ENCODE peak calls at places on chromosomes 5 and 9, in four cellular contexts. H, M, W and S are unnamed samples.

GRCh38 chr5:138503487-138504270 is 38.4 kb downstream of the EGR1 start:
- DNase-seq in H (no peak), M (no peak), W (no peak), S (no peak)

GRCh38 chr9:129601082-129601674 is 19.7 kb downstream of the C9orf50 start:
- DNase-seq in H (no peak), M (no peak), W (no peak), S (no peak)

GRCh38 chr9:135002336-135002735 is 84.6 kb upstream of the FCN1 start:
- DNase-seq in H (no peak), M (no peak), W (peak), S (no peak)

GRCh38 chr9:136258299-136258625 is 12.7 kb upstream of the QSOX2 start:
- DNase-seq in H (no peak), M (no peak), W (no peak), S (no peak)

GRCh38 chr5:173324115-173325001 is 3.9 kb downstream of the STC2 start:
- DNase-seq in H (peak), M (peak), W (peak), S (no peak)

GRCh38 chr5:1526151-1526631 is 2.4 kb upstream of the LPCAT1 start:
- DNase-seq in H (peak), M (peak), W (peak), S (peak)

GRCh38 chr5:59107692-59108091 is 524.8 kb downstream of the RAB3C start:
- DNase-seq in H (no peak), M (no peak), W (no peak), S (no peak)

GRCh38 chr5:176406436-176407052 is 9.8 kb downstream of the CLTB start:
- DNase-seq in H (no peak), M (no peak), W (peak), S (no peak)

GRCh38 chr5:29263836-29264235 is 1929.7 kb upstream of the CDH6 start:
- DNase-seq in H (no peak), M (no peak), W (no peak), S (no peak)

GRCh38 chr9:91917436-91917835 is 32.6 kb downstream of the ROR2 start:
- DNase-seq in H (no peak), M (no peak), W (no peak), S (no peak)

GRCh38 chr5:111747336-111747735 is 9.7 kb downstream of the NREP start:
- DNase-seq in H (no peak), M (no peak), W (no peak), S (no peak)

GRCh38 chr9:97934321-97935115 is 3.5 kb downstream of the HEMGN start:
- DNase-seq in H (no peak), M (no peak), W (peak), S (no peak)

GRCh38 chr9:110835404-110835803 is 166.8 kb downstream of the MUSK start:
- DNase-seq in H (no peak), M (no peak), W (no peak), S (no peak)

GRCh38 chr9:4927701-4928100 is 57.4 kb upstream of the JAK2 start:
- DNase-seq in H (no peak), M (no peak), W (no peak), S (no peak)

GRCh38 chr5:62341783-62342475 is 35.9 kb downstream of the KIF2A start:
- DNase-seq in H (no peak), M (no peak), W (no peak), S (no peak)

GRCh38 chr5:95631991-95632675 is 12.2 kb downstream of the GPR150 start:
- DNase-seq in H (no peak), M (no peak), W (no peak), S (peak)

GRCh38 chr5:108061941-108062340 is 320.0 kb downstream of the FBXL17 start:
- DNase-seq in H (no peak), M (no peak), W (no peak), S (no peak)

GRCh38 chr5:10505517-10506095 is 58.3 kb upstream of the ANKRD33B start:
- DNase-seq in H (no peak), M (no peak), W (peak), S (no peak)

GRCh38 chr5:149268928-149269557 is 2.6 kb upstream of the AFAP1L1 start:
- DNase-seq in H (no peak), M (no peak), W (no peak), S (no peak)

GRCh38 chr9:86322973-86323644 is 31.1 kb downstream of the TUT7 start:
- DNase-seq in H (no peak), M (no peak), W (no peak), S (no peak)

GRCh38 chr5:78566747-78567449 is 81.7 kb downstream of the LHFPL2 start:
- DNase-seq in H (no peak), M (no peak), W (no peak), S (no peak)

GRCh38 chr9:82590845-82591244 is 472.1 kb downstream of the RASEF start:
- DNase-seq in H (no peak), M (no peak), W (no peak), S (no peak)

GRCh38 chr5:57696906-57697590 is 214.4 kb upstream of the ACTBL2 start:
- DNase-seq in H (no peak), M (no peak), W (no peak), S (no peak)

GRCh38 chr9:21432640-21433425 is 7.4 kb upstream of the IFNA1 start:
- DNase-seq in H (no peak), M (no peak), W (no peak), S (no peak)

GRCh38 chr9:21440139-21440538 is at the start of gene IFNA1:
- DNase-seq in H (no peak), M (no peak), W (no peak), S (no peak)

DNA sequence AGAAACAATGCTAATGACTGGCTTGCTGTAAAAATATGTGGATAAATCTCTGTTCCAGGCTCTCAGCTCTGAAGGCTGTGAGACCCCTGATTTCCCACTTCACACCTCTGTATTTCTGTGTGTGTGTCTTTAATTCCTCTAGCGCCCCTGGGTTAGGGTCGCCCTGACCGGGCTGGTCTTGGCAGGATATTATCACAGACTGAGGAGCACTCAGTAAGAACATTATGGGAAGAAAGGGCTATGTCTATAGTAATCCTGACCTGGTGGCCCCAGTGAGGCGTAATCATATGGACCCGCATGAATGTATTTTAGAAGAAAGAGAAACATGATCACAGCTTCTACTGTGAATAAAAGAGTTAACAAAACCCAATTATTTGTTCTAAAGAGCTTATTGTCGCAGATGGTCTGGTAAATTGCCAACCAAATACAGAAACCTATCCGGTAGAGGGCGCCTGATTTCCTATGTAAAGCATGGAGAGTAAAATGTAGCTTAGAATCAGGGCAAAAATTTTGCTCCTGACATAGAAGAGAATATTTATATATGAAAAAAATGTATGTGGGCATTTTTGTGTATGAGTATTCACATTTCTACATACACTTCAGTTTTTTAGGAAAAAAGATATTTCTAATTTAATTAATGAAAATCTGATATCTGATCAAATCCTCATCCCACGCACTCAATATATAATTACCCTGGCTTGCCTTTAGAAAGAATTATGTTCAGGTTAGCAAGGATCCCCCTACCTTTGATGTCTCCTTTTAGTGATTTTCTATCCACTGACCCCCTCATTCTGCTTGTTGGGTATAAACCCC is 5.8 kb upstream of the IFNA1 start:
- DNase-seq in H (no peak), M (peak), W (no peak), S (no peak)
- TF ChIP-seq CTCF in H (peak), M (peak), W (peak), S (peak)

DNA sequence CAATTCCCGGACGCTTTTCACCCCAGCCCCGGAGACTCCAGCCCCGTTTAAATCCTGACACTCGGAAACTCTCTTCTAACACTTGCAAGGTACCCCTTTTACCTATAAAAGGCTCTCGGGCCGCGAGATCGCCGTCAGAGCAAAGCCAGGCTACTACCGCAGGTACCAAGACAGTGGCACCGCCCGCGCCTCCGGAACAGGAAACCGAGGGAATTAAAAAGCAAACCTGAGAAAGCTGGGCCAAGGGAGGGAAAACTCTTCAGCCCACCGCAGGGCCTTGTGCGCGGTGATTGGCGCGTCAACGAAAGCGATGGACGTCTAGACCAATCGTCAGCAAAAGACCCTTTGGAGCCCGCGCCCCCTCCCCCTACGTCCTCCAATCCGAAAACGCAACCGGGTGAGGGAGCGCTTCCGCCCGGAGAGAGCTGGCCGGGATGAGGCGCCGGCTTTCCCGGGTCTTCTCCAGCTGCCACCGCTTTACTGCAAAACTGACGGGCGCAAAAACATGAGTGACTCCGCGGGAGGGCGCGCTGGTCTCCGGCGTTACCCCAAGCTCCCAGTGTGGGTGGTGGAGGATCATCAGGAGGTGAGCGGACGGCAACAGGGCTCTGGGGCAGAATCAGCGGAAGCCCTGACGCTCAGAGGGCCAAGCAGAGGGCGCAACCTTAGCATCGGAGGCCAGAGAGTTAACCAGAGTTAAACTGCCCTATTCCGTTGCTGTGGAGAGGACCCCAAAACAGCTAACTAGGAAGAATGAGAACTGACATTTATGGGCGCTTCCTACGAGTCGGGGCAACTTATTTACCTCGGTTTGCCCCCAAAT is at the start of the genes C5orf22 and DROSHA:
- DNase-seq in H (peak), M (peak), W (peak), S (peak)
- TF ChIP-seq CTCF in H (no peak), M (no peak), W (no peak), S (no peak)

DNA sequence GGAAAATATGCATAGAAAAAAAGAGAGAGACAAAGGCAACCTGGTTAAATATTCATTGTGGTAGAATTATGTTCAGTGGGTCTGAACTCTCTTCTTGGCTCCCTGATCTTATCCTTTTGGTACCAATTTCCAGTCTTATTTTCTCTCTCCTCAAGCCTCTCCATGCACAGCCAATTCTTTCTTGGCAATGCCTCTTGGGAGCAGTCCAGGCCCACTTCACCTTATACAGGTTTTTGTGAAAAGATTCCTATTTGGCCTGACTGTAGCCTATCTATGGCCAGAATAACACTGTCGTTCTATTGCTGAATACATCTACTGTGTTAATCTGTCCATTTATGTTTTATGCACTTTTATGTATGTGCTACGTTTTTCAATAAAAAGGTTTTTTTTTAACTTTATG is 2.7 kb downstream of the ELOVL7 start:
- DNase-seq in H (no peak), M (no peak), W (no peak), S (no peak)
- TF ChIP-seq CTCF in H (no peak), M (no peak), W (no peak), S (no peak)

DNA sequence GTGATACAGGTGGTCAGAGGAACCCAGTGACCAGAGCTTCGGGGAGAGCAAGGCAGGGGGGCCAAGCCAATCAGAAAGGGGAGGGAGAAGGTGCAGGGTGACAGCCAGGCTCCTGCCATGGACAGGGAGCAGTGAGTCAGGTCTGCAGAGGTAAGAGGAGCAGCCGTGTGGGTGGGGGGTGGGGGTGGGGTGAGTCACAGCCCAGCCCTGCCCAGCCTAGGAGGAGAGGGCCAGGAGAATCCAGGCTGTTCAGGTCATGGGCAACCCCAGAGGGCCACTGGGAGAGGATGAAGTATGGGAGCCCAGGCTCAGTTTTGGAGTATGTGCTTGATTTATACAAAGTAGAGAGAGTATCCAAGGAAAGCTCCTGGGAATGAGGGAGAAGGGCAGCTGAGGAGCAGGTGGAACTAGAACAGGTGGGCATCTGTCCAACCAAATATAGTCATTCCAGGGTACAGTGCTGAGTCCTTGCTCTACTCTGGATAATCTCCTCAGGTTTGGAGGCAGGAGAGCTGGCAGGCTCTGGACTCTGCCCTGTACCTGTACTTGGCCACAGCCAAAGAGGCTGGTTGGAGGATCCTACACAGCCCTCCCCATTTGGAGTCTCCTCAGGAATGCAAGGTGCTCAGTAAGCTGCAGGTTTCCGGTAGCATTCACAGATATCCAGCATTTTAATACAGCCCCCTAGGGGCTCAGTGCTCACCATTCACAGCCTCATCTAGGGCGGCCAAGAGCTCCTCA is 1.6 kb downstream of the HBEGF start:
- DNase-seq in H (no peak), M (no peak), W (peak), S (no peak)
- TF ChIP-seq CTCF in H (no peak), M (no peak), W (no peak), S (no peak)

DNA sequence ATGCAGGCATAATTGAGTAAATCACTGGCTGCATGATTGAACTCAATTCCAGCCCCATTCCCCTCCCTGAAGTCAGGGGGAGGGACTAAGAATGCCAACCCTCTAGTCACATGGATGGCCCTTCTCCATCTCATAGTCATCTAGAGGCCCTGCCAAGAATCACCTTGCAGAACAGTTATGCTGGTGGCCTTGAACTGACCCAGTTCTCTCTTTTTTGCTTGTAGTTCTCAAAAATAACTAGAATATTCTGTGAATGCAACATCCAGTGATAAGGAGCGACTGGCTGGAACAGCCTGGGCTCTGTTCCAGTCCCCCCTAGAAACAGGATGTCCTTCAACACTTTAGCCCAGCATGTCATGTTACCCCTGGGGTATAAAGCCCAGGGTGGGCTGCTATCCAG is 31.7 kb downstream of the SLC35A4 start:
- DNase-seq in H (no peak), M (no peak), W (no peak), S (no peak)
- TF ChIP-seq CTCF in H (no peak), M (no peak), W (no peak), S (no peak)

DNA sequence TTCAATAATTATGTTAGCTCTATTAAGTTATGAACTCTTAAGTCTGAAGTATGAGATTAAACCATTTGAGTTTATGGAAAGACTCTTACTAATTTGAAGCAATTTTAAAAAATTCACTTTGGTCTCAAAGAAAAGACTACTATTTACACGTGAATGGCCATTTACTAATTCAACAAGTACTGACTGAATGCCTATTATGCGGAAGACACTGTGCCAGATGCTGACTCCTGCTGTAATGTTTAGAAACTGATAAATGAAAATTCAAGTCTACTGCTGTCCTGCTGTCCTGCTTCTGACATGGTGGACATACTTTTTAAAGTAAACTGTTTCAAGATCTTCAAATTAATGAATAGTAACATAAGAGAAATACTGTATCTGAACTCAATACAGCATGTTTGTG is 116.2 kb downstream of the MPDZ start:
- DNase-seq in H (no peak), M (no peak), W (no peak), S (no peak)
- TF ChIP-seq CTCF in H (no peak), M (no peak), W (no peak), S (no peak)

GRCh38 chr5:113253037-113253436 is 181.8 kb downstream of the TSSK1B start:
- DNase-seq in H (no peak), M (no peak), W (no peak), S (no peak)

GRCh38 chr5:113249216-113249615 is 185.6 kb downstream of the TSSK1B start:
- DNase-seq in H (no peak), M (no peak), W (no peak), S (no peak)

GRCh38 chr5:113246371-113246870 is 188.4 kb downstream of the TSSK1B start:
- DNase-seq in H (no peak), M (no peak), W (no peak), S (no peak)

GRCh38 chr5:113252066-113252465 is 182.7 kb downstream of the TSSK1B start:
- DNase-seq in H (no peak), M (no peak), W (no peak), S (no peak)

DNA sequence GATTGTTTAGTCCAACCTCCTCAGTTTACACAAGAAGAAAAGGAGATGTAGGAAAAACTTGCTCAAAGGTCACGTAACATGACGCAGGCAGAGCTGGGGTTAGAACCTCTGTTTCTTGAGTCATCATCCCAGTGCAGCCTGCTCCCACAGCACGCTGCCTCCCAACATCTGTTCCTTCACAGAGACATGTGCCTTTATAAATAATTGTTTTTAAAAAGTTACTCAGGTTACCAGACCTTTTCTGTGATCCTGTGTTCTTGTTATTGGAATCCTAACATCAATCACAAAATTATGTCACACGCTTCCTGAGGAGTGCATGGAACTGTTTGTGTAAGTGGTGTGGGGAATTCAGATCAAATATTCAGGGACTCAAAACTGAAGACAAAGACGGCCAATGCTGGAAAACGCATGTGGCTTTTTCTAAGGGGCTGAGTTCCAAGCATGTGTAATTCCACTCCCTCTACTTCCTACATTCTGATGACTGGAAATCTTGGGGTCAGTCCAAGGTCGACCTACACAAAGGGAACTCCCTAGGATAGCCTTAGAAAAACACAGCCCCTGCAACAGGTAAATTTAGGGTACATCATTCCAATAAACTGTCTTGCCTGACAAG is 184.3 kb downstream of the TSSK1B start:
- DNase-seq in H (no peak), M (no peak), W (no peak), S (no peak)
- TF ChIP-seq CTCF in H (no peak), M (no peak), W (no peak), S (no peak)

GRCh38 chr9:124551472-124552339 is 44.5 kb upstream of the NR5A1 start:
- DNase-seq in H (no peak), M (peak), W (no peak), S (no peak)
- TF ChIP-seq CTCF in H (peak), M (peak), W (no peak), S (no peak)

GRCh38 chr9:137412431-137412830 is 10.5 kb downstream of the EXD3 start:
- DNase-seq in H (no peak), M (no peak), W (no peak), S (no peak)
- TF ChIP-seq CTCF in H (no peak), M (no peak), W (no peak), S (no peak)